ENCODE peak calls at places on chromosomes 16 and 17, in ten cellular contexts. X is AG10803, Z is fibroblast of villous mesenchyme, B is prostate gland, U is A549, A is SK-N-SH, W is brain microvascular endothelial cell, P is mesenchymal stem cell, N is fibroblast of the aortic adventitia, Q is thyroid gland. L is an unnamed sample.

GRCh38 chr17:81570896-81571453 is 18.8 kb upstream of the FAAP100 start:
- DNase-seq in Q (no peak), W (no peak), A (no peak), Z (no peak), P (no peak), N (no peak), B (no peak), U (no peak), X (no peak), L (no peak)

GRCh38 chr16:78748471-78748929 is 649.0 kb downstream of the WWOX start:
- DNase-seq in Z (peak), A (peak), Q (no peak), P (no peak), B (peak), U (no peak), X (no peak), W (no peak), N (no peak), L (no peak)

GRCh38 chr16:50747206-50747956 is 5.5 kb downstream of the CYLD start:
- DNase-seq in N (peak), W (no peak), X (no peak), Z (peak), Q (no peak), B (no peak), P (peak), A (peak), U (peak), L (peak)

GRCh38 chr17:59853168-59853918 is 39.4 kb downstream of the TUBD1 start:
- DNase-seq in P (peak), Z (peak), N (peak), W (peak), Q (no peak), U (peak), A (peak), X (peak), B (peak), L (peak)

GRCh38 chr17:36807496-36808180 is 129.6 kb upstream of the LHX1 start:
- DNase-seq in B (no peak), U (no peak), N (no peak), Z (no peak), P (no peak), A (peak), X (no peak), Q (no peak), W (no peak), L (no peak)

GRCh38 chr17:77555741-77556291 is 402.7 kb upstream of the TNRC6C start:
- DNase-seq in B (no peak), Z (no peak), P (no peak), N (no peak), W (no peak), U (peak), Q (peak), X (no peak), A (peak), L (peak)

GRCh38 chr17:40427002-40427491 is 9.4 kb upstream of the TOP2A start:
- DNase-seq in Z (no peak), W (no peak), B (no peak), P (no peak), N (no peak), Q (no peak), A (no peak), U (no peak), X (no peak), L (no peak)

GRCh38 chr16:11094838-11095565 is 150.6 kb downstream of the CLEC16A start:
- DNase-seq in N (no peak), A (no peak), X (no peak), P (peak), U (no peak), Z (no peak), B (no peak), W (no peak), Q (peak), L (no peak)

GRCh38 chr16:60107467-60107866 is 1373.4 kb upstream of the GOT2 start:
- DNase-seq in Z (no peak), P (no peak), U (no peak), Q (no peak), W (peak), N (no peak), A (no peak), B (no peak), X (peak), L (peak)

GRCh38 chr16:63981639-63982038 is 1140.2 kb downstream of the CDH11 start:
- DNase-seq in B (no peak), Z (no peak), A (no peak), P (peak), X (no peak), Q (no peak), N (no peak), W (no peak), U (no peak), L (no peak)

GRCh38 chr17:18963126-18964017 is 11.4 kb downstream of the SLC5A10 start:
- DNase-seq in Z (no peak), B (no peak), Q (no peak), X (peak), U (no peak), W (no peak), P (no peak), N (no peak), A (no peak), L (no peak)

GRCh38 chr16:67294927-67295326 is 15.6 kb downstream of the PLEKHG4 start:
- DNase-seq in Q (no peak), U (no peak), A (no peak), P (peak), W (no peak), N (peak), B (no peak), Z (peak), X (peak), L (no peak)

GRCh38 chr17:14407541-14407940 is 106.7 kb downstream of the HS3ST3B1 start:
- DNase-seq in Q (no peak), X (no peak), W (no peak), N (no peak), B (no peak), A (no peak), Z (no peak), U (no peak), P (no peak), L (no peak)

GRCh38 chr17:61130320-61130719 is 269.3 kb upstream of the TBX2 start:
- DNase-seq in X (no peak), P (no peak), N (no peak), A (no peak), B (no peak), W (no peak), Z (no peak), Q (no peak), U (no peak), L (no peak)

GRCh38 chr16:5041604-5042133 is 7.9 kb upstream of the NAGPA start:
- DNase-seq in Z (peak), N (peak), B (no peak), Q (peak), X (peak), P (peak), W (peak), U (no peak), A (no peak), L (no peak)

GRCh38 chr17:77345260-77345910 is 204.6 kb downstream of the SEC14L1 start:
- DNase-seq in B (no peak), X (no peak), N (no peak), Z (no peak), U (no peak), A (no peak), W (no peak), P (no peak), Q (no peak), L (peak)

GRCh38 chr17:15039366-15039765 is 225.8 kb downstream of the PMP22 start:
- DNase-seq in P (no peak), Z (no peak), X (no peak), U (no peak), A (no peak), N (no peak), B (no peak), Q (no peak), W (no peak), L (no peak)

GRCh38 chr16:31700200-31700529 is 172.5 kb downstream of the AHSP start:
- DNase-seq in N (no peak), Z (no peak), X (no peak), W (no peak), P (no peak), U (no peak), B (no peak), A (peak), Q (no peak), L (no peak)

GRCh38 chr16:30068750-30069574 is 3.4 kb downstream of the ALDOA start:
- DNase-seq in X (no peak), Z (peak), A (peak), U (peak), Q (no peak), N (peak), B (no peak), W (no peak), P (peak), L (peak)

GRCh38 chr16:84369938-84370627 is 1.7 kb downstream of the ATP2C2 start:
- DNase-seq in A (no peak), Z (no peak), N (no peak), Q (no peak), W (no peak), B (no peak), U (no peak), X (no peak), P (no peak), L (no peak)

GRCh38 chr17:56085576-56086267 is 67.6 kb upstream of the ANKFN1 start:
- DNase-seq in P (no peak), X (no peak), Q (no peak), W (no peak), N (no peak), A (no peak), B (no peak), Z (no peak), U (no peak), L (no peak)

GRCh38 chr17:30905742-30906100 is 317 bp downstream of the TEFM start:
- DNase-seq in X (no peak), Z (no peak), A (peak), B (no peak), U (no peak), Q (no peak), P (no peak), N (no peak), W (peak), L (no peak)

GRCh38 chr17:45129940-45130639 is 2.2 kb downstream of the PLCD3 start:
- DNase-seq in Q (no peak), N (no peak), B (no peak), X (no peak), W (no peak), Z (no peak), U (peak), A (no peak), P (peak), L (no peak)

GRCh38 chr17:1878419-1879121 is 48.8 kb downstream of the RPA1 start:
- DNase-seq in N (no peak), X (peak), P (no peak), Z (no peak), U (no peak), A (no peak), Q (peak), W (no peak), B (no peak), L (no peak)

GRCh38 chr17:76452102-76452645 is 778 bp downstream of the UBE2O start:
- DNase-seq in B (no peak), U (no peak), A (no peak), N (no peak), P (peak), Q (peak), W (no peak), X (no peak), Z (no peak), L (no peak)

GRCh38 chr17:66185842-66186241 is 6.1 kb downstream of the CEP112 start:
- DNase-seq in N (no peak), U (no peak), Q (no peak), B (no peak), Z (no peak), P (no peak), W (no peak), X (no peak), A (no peak), L (no peak)

GRCh38 chr17:76534831-76535732 is 2.4 kb downstream of the CYGB start:
- DNase-seq in P (no peak), A (peak), X (no peak), N (no peak), W (no peak), B (no peak), Z (peak), Q (no peak), U (no peak), L (no peak)

GRCh38 chr17:17752822-17753448 is 71.7 kb downstream of the RAI1 start:
- DNase-seq in U (no peak), P (peak), Q (no peak), B (no peak), Z (no peak), W (no peak), A (no peak), N (no peak), X (no peak), L (no peak)

GRCh38 chr16:56912746-56913703 is 18.9 kb upstream of the HERPUD1 start:
- DNase-seq in N (peak), P (peak), X (peak), U (no peak), Z (peak), Q (no peak), A (no peak), B (no peak), W (peak), L (peak)

GRCh38 chr16:30054451-30054850 is 11.1 kb upstream of the ALDOA start:
- DNase-seq in P (peak), U (no peak), W (no peak), Q (no peak), X (no peak), Z (no peak), B (no peak), N (no peak), A (no peak), L (no peak)

GRCh38 chr16:74922150-74923138 is 62.5 kb downstream of the WDR59 start:
- DNase-seq in N (peak), W (no peak), A (no peak), U (no peak), P (no peak), Z (no peak), X (no peak), Q (peak), B (peak), L (no peak)

GRCh38 chr16:8919934-8920465 is 37.8 kb downstream of the LITAFD start:
- DNase-seq in Z (no peak), A (no peak), X (no peak), P (no peak), B (no peak), W (no peak), N (no peak), U (no peak), Q (no peak), L (no peak)

GRCh38 chr17:28641579-28641978 is 3.4 kb downstream of the BLTP2 start:
- DNase-seq in A (no peak), U (no peak), Q (no peak), W (no peak), N (no peak), P (no peak), Z (no peak), X (no peak), B (no peak), L (no peak)

GRCh38 chr16:72637306-72637705 is 410.6 kb downstream of the ZFHX3 start:
- DNase-seq in U (peak), Z (peak), P (peak), Q (no peak), X (peak), N (peak), W (peak), A (no peak), B (no peak), L (peak)

GRCh38 chr17:58630883-58631522 is 60.8 kb downstream of the TEX14 start:
- DNase-seq in W (peak), U (no peak), Z (no peak), P (peak), B (peak), A (no peak), Q (peak), X (no peak), N (no peak), L (no peak)

GRCh38 chr17:29042026-29042678 is 789 bp upstream of the PIPOX start:
- DNase-seq in B (no peak), P (no peak), N (no peak), W (no peak), A (no peak), Z (no peak), U (no peak), Q (no peak), X (no peak), L (no peak)

GRCh38 chr16:4212934-4213296 is 29.0 kb downstream of the SRL start:
- DNase-seq in P (peak), U (peak), A (no peak), B (no peak), N (peak), W (peak), Q (peak), X (peak), Z (peak), L (peak)

GRCh38 chr17:82051776-82052637 is at the start of the genes GPS1 and RFNG:
- DNase-seq in Q (peak), U (peak), W (no peak), N (peak), Z (peak), B (peak), X (peak), P (peak), A (peak), L (peak)

GRCh38 chr17:12979255-12979654 is 38.6 kb downstream of the ELAC2 start:
- DNase-seq in X (no peak), P (no peak), U (no peak), Q (no peak), A (no peak), B (no peak), W (no peak), Z (no peak), N (no peak), L (no peak)

GRCh38 chr17:12974319-12974661 is 43.5 kb downstream of the ELAC2 start:
- DNase-seq in W (no peak), N (peak), P (no peak), B (no peak), X (peak), Z (no peak), U (no peak), Q (peak), A (no peak), L (no peak)

GRCh38 chr17:12977008-12977751 is 40.6 kb downstream of the ELAC2 start:
- DNase-seq in A (no peak), Z (no peak), B (no peak), U (no peak), P (no peak), Q (no peak), W (no peak), N (peak), X (peak), L (peak)

GRCh38 chr17:12967962-12968361 is 49.9 kb downstream of the ELAC2 start:
- DNase-seq in N (no peak), B (no peak), X (no peak), W (no peak), U (no peak), Q (no peak), Z (no peak), P (no peak), A (no peak), L (no peak)

DNA sequence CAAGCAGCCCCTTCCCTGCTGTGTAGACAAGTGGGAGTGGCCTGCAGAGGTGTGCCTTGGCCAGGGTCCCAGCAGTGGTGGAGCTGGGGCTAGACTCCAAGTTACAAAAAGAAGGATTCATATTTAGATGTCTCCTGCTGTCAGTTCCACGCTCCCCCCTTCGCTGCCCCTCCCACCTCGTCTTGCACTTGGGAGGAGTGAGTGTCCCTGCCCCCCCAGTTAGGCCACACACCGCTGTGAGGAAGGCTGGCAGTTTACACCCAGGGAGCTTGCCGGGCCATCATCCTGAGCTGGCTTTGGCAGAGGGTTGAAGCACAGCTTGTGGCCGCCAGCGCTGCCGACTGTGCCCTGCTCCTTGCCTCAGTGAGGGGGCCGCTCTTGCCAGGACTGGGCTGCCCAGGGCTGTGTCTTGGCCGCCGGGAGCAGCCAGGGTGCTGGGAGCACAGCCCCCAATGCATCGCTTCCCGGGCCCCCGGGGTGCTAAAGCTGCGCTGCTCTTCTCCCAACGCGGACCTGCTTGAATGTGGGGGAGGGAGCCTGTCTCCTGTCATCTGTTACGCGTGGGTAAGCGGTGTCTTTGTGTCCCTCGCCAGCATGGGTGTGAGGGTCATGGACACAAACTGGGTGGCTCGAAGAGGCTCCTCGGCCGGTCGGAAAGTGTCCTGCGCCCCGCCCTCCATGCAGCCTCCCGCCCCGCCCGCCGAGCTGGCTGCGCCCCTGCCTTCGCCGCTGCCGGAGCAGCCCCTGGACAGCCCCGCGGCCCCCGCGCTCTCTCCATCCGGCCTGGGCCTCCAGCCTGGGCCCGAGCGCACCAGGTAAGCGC is 44.1 kb downstream of the ELAC2 start:
- DNase-seq in U (no peak), Q (peak), X (no peak), A (no peak), W (no peak), B (no peak), N (no peak), P (no peak), Z (no peak), L (peak)
- H3K4me3 ChIP-seq in U (no peak), Q (peak), X (peak), A (no peak), W (peak), B (peak), N (peak), P (peak), Z (peak), L (peak)

GRCh38 chr17:50161023-50161910 is 4.5 kb upstream of the SGCA start:
- DNase-seq in U (peak), N (peak), X (peak), Z (peak), P (peak), W (peak), A (peak), B (peak), Q (peak), L (peak)
- H3K4me3 ChIP-seq in U (peak), N (peak), X (peak), Z (peak), P (peak), W (peak), A (peak), B (peak), Q (peak), L (peak)

GRCh38 chr17:27381007-27381501 is 75.2 kb upstream of the KSR1 start:
- DNase-seq in Q (peak), U (peak), Z (peak), A (peak), W (peak), X (peak), B (peak), N (peak), P (peak), L (peak)
- H3K4me3 ChIP-seq in Q (no peak), U (no peak), Z (no peak), A (peak), W (no peak), X (no peak), B (no peak), N (no peak), P (no peak), L (no peak)

GRCh38 chr16:80120899-80121521 is 419.8 kb upstream of the DYNLRB2 start:
- DNase-seq in W (no peak), P (no peak), U (no peak), A (peak), Q (peak), B (peak), X (no peak), N (no peak), Z (no peak), L (no peak)

GRCh38 chr16:80113876-80114574 is 426.8 kb upstream of the DYNLRB2 start:
- DNase-seq in Z (no peak), B (no peak), A (no peak), X (peak), Q (no peak), P (no peak), W (no peak), N (no peak), U (no peak), L (no peak)

GRCh38 chr16:80117731-80118130 is 423.1 kb upstream of the DYNLRB2 start:
- DNase-seq in P (no peak), Z (no peak), Q (no peak), N (peak), U (no peak), A (no peak), B (peak), W (no peak), X (peak), L (peak)

GRCh38 chr16:80114699-80115098 is 426.1 kb upstream of the DYNLRB2 start:
- DNase-seq in A (no peak), U (no peak), P (no peak), W (no peak), N (no peak), B (no peak), Z (no peak), Q (no peak), X (no peak), L (peak)

GRCh38 chr16:80116711-80117110 is 424.1 kb upstream of the DYNLRB2 start:
- DNase-seq in N (no peak), A (no peak), Z (no peak), X (no peak), Q (no peak), W (no peak), B (no peak), U (no peak), P (no peak), L (no peak)
- H3K4me3 ChIP-seq in N (no peak), A (no peak), Z (no peak), X (no peak), Q (no peak), W (no peak), B (no peak), U (no peak), P (no peak), L (no peak)

GRCh38 chr17:2971851-2972250 is 91.6 kb downstream of the OR1D5 start:
- DNase-seq in A (no peak), P (no peak), X (no peak), N (no peak), U (no peak), Q (no peak), B (no peak), W (no peak), Z (no peak), L (no peak)

GRCh38 chr17:2972749-2973148 is 90.7 kb downstream of the OR1D5 start:
- DNase-seq in P (no peak), X (no peak), Z (no peak), A (no peak), B (no peak), W (no peak), U (peak), N (no peak), Q (no peak), L (no peak)

GRCh38 chr17:2974347-2974746 is 89.1 kb downstream of the OR1D5 start:
- DNase-seq in Q (no peak), N (no peak), U (no peak), W (no peak), B (no peak), Z (no peak), P (no peak), A (no peak), X (no peak), L (no peak)

GRCh38 chr17:2977157-2977556 is 86.2 kb downstream of the OR1D5 start:
- DNase-seq in W (no peak), Q (no peak), A (no peak), X (no peak), N (no peak), B (no peak), Z (no peak), U (no peak), P (no peak), L (peak)

GRCh38 chr17:2975469-2975958 is 87.9 kb downstream of the OR1D5 start:
- DNase-seq in W (no peak), B (peak), Q (peak), A (peak), Z (peak), U (no peak), N (peak), P (no peak), X (no peak), L (peak)
- H3K4me3 ChIP-seq in W (no peak), B (peak), Q (peak), A (no peak), Z (peak), U (no peak), N (peak), P (peak), X (no peak), L (no peak)

L was measured in cardiac fibroblast.